ENCODE peak calls at places on chromosomes 6 and 20, in seven cellular contexts. L, B, Y, M, T, C and W are unnamed samples. For H3K4me1, the result is how much of the 10 kb centered on the place peaks cover.

GRCh38 chr20:14337400-14338171 is at the start of gene FLRT3:
- DNase-seq in Y (peak), T (peak), M (peak), C (no peak), B (peak), L (no peak), W (no peak)

GRCh38 chr6:52976591-52977035 is 18.5 kb downstream of the GSTA4 start:
- DNase-seq in C (no peak), Y (no peak), M (no peak), T (no peak), B (no peak), L (no peak), W (no peak)

GRCh38 chr6:52543729-52544324 is 33.0 kb downstream of the TRAM2 start:
- DNase-seq in M (peak), Y (no peak), L (no peak), T (no peak), C (no peak), B (no peak), W (no peak)

GRCh38 chr6:96907498-96907897 is 9.8 kb upstream of the NDUFAF4 start:
- DNase-seq in B (no peak), C (no peak), Y (no peak), M (no peak), T (no peak), L (no peak), W (no peak)

GRCh38 chr6:148557796-148558457 is 188.9 kb upstream of the UST start:
- DNase-seq in Y (no peak), C (no peak), L (no peak), B (no peak), M (no peak), T (no peak), W (no peak)

GRCh38 chr20:12598894-12599293 is 409.9 kb upstream of the SPTLC3 start:
- DNase-seq in L (no peak), B (no peak), Y (no peak), T (no peak), M (no peak), C (no peak), W (no peak)

GRCh38 chr20:10475225-10475624 is 40.1 kb downstream of the SLX4IP start:
- DNase-seq in B (no peak), Y (no peak), C (no peak), L (no peak), T (no peak), M (no peak), W (no peak)

GRCh38 chr6:6546318-6547110 is 42.0 kb upstream of the LY86 start:
- DNase-seq in L (peak), Y (peak), T (no peak), C (no peak), M (peak), B (peak), W (no peak)

GRCh38 chr6:155828989-155829388 is 373.4 kb upstream of the NOX3 start:
- DNase-seq in Y (no peak), B (no peak), C (no peak), M (no peak), T (no peak), L (no peak), W (no peak)

GRCh38 chr20:63782051-63782471 is 42.5 kb downstream of the SLC2A4RG start:
- DNase-seq in L (peak), B (no peak), C (peak), M (no peak), Y (no peak), T (no peak), W (peak)

GRCh38 chr6:52293067-52293466 is 8.5 kb upstream of the MCM3 start:
- DNase-seq in L (no peak), B (peak), T (no peak), C (no peak), M (no peak), Y (no peak), W (no peak)

GRCh38 chr6:84193140-84193708 is 34.2 kb downstream of the CEP162 start:
- DNase-seq in Y (no peak), L (no peak), B (no peak), T (no peak), M (no peak), C (no peak), W (no peak)

GRCh38 chr20:8693709-8694108 is 375.2 kb upstream of the PLCB4 start:
- DNase-seq in C (no peak), M (no peak), L (no peak), Y (no peak), T (no peak), B (no peak), W (no peak)

GRCh38 chr20:23061713-23062561 is 12.5 kb upstream of the THBD start:
- DNase-seq in C (no peak), L (no peak), M (peak), T (peak), B (no peak), Y (no peak), W (no peak)

GRCh38 chr6:100573169-100573568 is 108.4 kb upstream of the SIM1 start:
- DNase-seq in M (no peak), C (no peak), L (no peak), T (no peak), B (peak), Y (no peak), W (no peak)

GRCh38 chr6:138785092-138785491 is 10.8 kb upstream of the ECT2L start:
- DNase-seq in Y (no peak), M (no peak), C (no peak), L (no peak), B (no peak), T (no peak), W (no peak)

GRCh38 chr6:134802426-134803058 is 147.4 kb downstream of the ALDH8A1 start:
- DNase-seq in Y (no peak), B (no peak), L (no peak), M (no peak), T (no peak), C (no peak), W (no peak)

GRCh38 chr6:134810402-134810801 is 139.5 kb downstream of the ALDH8A1 start:
- DNase-seq in L (no peak), B (no peak), Y (no peak), C (no peak), T (no peak), M (no peak), W (no peak)

GRCh38 chr6:134805163-134805562 is 144.7 kb downstream of the ALDH8A1 start:
- DNase-seq in T (no peak), Y (no peak), C (no peak), L (no peak), M (no peak), B (peak), W (no peak)

DNA sequence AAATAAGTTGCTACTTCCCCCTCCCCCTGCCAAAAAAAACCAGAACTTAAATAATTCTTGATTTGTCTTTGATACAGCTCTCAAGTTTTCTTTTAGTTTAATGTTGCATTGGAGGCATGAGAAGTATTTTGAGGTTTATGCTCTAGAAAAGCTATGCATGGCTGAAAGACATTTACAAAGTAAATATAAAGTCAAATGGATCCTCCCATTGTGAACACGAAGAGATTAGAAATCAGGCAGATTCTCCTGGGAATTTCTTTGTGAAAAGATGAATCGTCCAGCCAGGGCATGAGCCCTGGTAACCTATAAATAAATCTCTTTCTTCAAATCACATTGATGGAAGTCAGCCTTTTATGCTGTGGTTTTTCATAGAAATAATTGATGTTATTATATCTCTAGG is 143.8 kb downstream of the ALDH8A1 start:
- DNase-seq in L (no peak), C (no peak), M (no peak), B (no peak), Y (no peak), T (no peak), W (no peak)
- H3K4me1 ChIP-seq in L (under half), C (under half), M (under half), B (under half), Y (under half), T (under half), W (under half)

DNA sequence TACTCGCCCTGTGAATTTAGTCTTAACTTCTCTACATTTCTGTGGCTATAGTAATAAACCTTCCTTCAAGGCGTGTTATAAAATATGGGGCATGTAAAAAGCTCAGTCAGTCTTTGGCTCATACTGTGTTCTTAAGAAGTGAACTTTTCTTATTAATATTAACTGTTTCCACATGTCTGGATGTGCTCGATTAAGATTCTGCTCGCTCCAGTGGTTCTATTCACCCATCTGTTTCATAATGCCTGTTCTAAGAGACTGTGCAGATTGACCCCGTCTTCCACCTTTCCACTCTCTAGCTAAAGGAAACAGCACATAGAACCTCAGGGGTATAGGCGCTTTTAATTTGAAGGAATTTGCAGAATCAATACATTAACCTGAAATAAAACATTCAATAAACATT is 99.9 kb downstream of the L3MBTL3 start:
- DNase-seq in T (no peak), M (no peak), B (no peak), C (no peak), Y (no peak), L (no peak), W (no peak)
- H3K27ac ChIP-seq in T (no peak), M (no peak), B (no peak), C (no peak), Y (no peak), L (no peak), W (no peak)

GRCh38 chr20:17593902-17594301 is 24.0 kb downstream of the DSTN start:
- DNase-seq in Y (no peak), T (no peak), C (no peak), L (no peak), M (no peak), B (no peak), W (no peak)
- H3K4me1 ChIP-seq in Y (half or more), T (under half), C (under half), L (under half), M (half or more), B (under half), W (under half)

GRCh38 chr20:45547206-45547770 is at the start of gene EPPIN:
- DNase-seq in Y (no peak), C (no peak), T (no peak), B (no peak), M (no peak), L (no peak), W (no peak)
- H3K27ac ChIP-seq in Y (no peak), C (no peak), T (no peak), B (no peak), M (no peak), L (no peak), W (no peak)